ENCODE peak calls at places on chromosomes 12 and 14, in five cellular contexts. V, P, A, E and O are unnamed samples.

GRCh38 chr12:57547366-57548315 is 649 bp upstream of the DCTN2 start:
- DNase-seq in V (no peak), P (no peak), A (no peak), E (no peak), O (no peak)

GRCh38 chr12:113222730-113223531 is 1.7 kb downstream of the TPCN1 start:
- DNase-seq in V (no peak), P (peak), A (peak), E (peak), O (peak)

GRCh38 chr14:92502541-92503286 is 10.9 kb upstream of the RIN3 start:
- DNase-seq in V (no peak), P (no peak), A (no peak), E (no peak), O (no peak)

GRCh38 chr12:113439606-113440030 is 17.4 kb downstream of the SDSL start:
- DNase-seq in V (no peak), P (peak), A (peak), E (peak), O (peak)

GRCh38 chr12:17802657-17803641 is 287.0 kb downstream of the RERGL start:
- DNase-seq in V (no peak), P (no peak), A (no peak), E (no peak), O (no peak)

GRCh38 chr12:30725739-30726138 is 29.0 kb downstream of the CAPRIN2 start:
- DNase-seq in V (no peak), P (peak), A (peak), E (peak), O (peak)

GRCh38 chr14:20684662-20685456 is 499 bp downstream of the RNASE4 start:
- DNase-seq in V (no peak), P (peak), A (peak), E (peak), O (peak)

GRCh38 chr14:29486132-29486531 is 441.5 kb downstream of the PRKD1 start:
- DNase-seq in V (no peak), P (no peak), A (no peak), E (no peak), O (peak)

GRCh38 chr12:4829793-4830162 is 79.9 kb upstream of the KCNA1 start:
- DNase-seq in V (no peak), P (no peak), A (no peak), E (no peak), O (no peak)

GRCh38 chr14:64708148-64709004 is 4.2 kb downstream of the PLEKHG3 start:
- DNase-seq in V (no peak), P (peak), A (peak), E (no peak), O (peak)